ENCODE peak calls at places on chromosomes 3 and 15, in seven cellular contexts. T is heart right ventricle, C is body of pancreas, K is HCT116, L is lower lobe of right lung, X is A549, N is small intestine. F is an unnamed sample.

GRCh38 chr3:50607271-50608091 is 4.1 kb downstream of the CISH start:
- DNase-seq in X (no peak), L (peak; percentile 44), N (no peak), C (no peak), K (no peak), T (no peak), F (no peak)

GRCh38 chr15:78205337-78205736 is 29.0 kb downstream of the ACSBG1 start:
- DNase-seq in C (no peak), N (no peak), L (no peak), K (no peak), T (no peak), X (no peak), F (no peak)

GRCh38 chr15:74616020-74616939 is 644 bp downstream of the CLK3 start:
- DNase-seq in L (peak; percentile 86), X (no peak), T (peak; percentile 79), K (no peak), N (peak; percentile 81), C (peak; percentile 84), F (no peak)

GRCh38 chr15:37806808-37807207 is 127.6 kb upstream of the TMCO5A start:
- DNase-seq in K (no peak), N (no peak), L (no peak), T (no peak), X (no peak), C (no peak), F (no peak)

GRCh38 chr3:140050977-140051957 is 116.3 kb downstream of the CLSTN2 start:
- DNase-seq in X (no peak), T (no peak), C (peak; percentile 12), L (no peak), N (no peak), K (peak; percentile 21), F (no peak)

GRCh38 chr3:196774845-196775422 is 35.3 kb downstream of the PAK2 start:
- DNase-seq in T (no peak), X (no peak), L (no peak), K (no peak), N (no peak), C (no peak), F (no peak)

GRCh38 chr3:152650177-152650576 is 184.8 kb upstream of the P2RY1 start:
- DNase-seq in C (peak; percentile 35), T (no peak), X (no peak), N (peak; percentile 37), L (no peak), K (no peak), F (no peak)

GRCh38 chr15:65088643-65089021 is 12.1 kb downstream of the KBTBD13 start:
- DNase-seq in C (no peak), T (no peak), N (peak; percentile 97), X (no peak), L (no peak), K (no peak), F (no peak)

GRCh38 chr3:128173849-128174248 is 20.6 kb downstream of the EEFSEC start:
- DNase-seq in X (no peak), T (no peak), C (no peak), L (no peak), K (no peak), N (no peak), F (no peak)

GRCh38 chr15:33398555-33398954 is 87.8 kb downstream of the RYR3 start:
- DNase-seq in C (no peak), N (no peak), L (no peak), K (no peak), X (no peak), T (no peak), F (no peak)

GRCh38 chr3:32910954-32911353 is 40.5 kb upstream of the CCR4 start:
- DNase-seq in T (no peak), L (no peak), C (no peak), N (no peak), X (no peak), K (no peak), F (no peak)

GRCh38 chr3:124791639-124792111 is 61.4 kb downstream of the UMPS start:
- DNase-seq in T (no peak), C (no peak), K (no peak), N (no peak), L (no peak), X (no peak), F (no peak)

GRCh38 chr15:64693134-64693533 is 82.3 kb downstream of the RBPMS2 start:
- DNase-seq in X (peak; percentile 57), K (no peak), L (no peak), C (peak; percentile 56), N (no peak), T (no peak), F (no peak)

GRCh38 chr3:140626856-140627255 is 51.0 kb upstream of the TRIM42 start:
- DNase-seq in K (no peak), N (no peak), T (no peak), C (no peak), L (no peak), X (no peak), F (no peak)

GRCh38 chr3:12750658-12751071 is 8.4 kb downstream of the TMEM40 start:
- DNase-seq in T (no peak), C (no peak), X (no peak), L (no peak), K (no peak), N (no peak), F (no peak)

GRCh38 chr15:64152507-64153387 is 1.2 kb downstream of the SNX22 start:
- DNase-seq in C (peak; percentile 51), L (peak; percentile 55), K (no peak), N (no peak), X (no peak), T (no peak), F (no peak)

GRCh38 chr3:154842546-154842945 is 237.6 kb upstream of the MME start:
- DNase-seq in T (no peak), C (no peak), K (no peak), L (no peak), X (no peak), N (no peak), F (no peak)

GRCh38 chr15:33343275-33343674 is 32.5 kb downstream of the RYR3 start:
- DNase-seq in X (no peak), L (no peak), N (no peak), K (no peak), T (no peak), C (no peak), F (no peak)

GRCh38 chr3:191269289-191270085 is 59.7 kb upstream of the CCDC50 start:
- DNase-seq in T (no peak), C (no peak), N (no peak), L (no peak), K (no peak), X (no peak), F (no peak)

GRCh38 chr3:9917820-9918219 is 922 bp downstream of the IL17RC start:
- DNase-seq in L (no peak), C (no peak), X (no peak), K (no peak), N (peak; percentile 20), T (no peak), F (no peak)
- H3K27ac ChIP-seq in L (peak overlapping the region; percentile 90), C (peak overlapping the region; percentile 89), X (peak overlapping the region; percentile 89), K (no peak overlapping the region), N (no peak overlapping the region), T (peak overlapping the region; percentile 94), F (no peak overlapping the region)

GRCh38 chr15:25477816-25478215 is 39.0 kb upstream of the UBE3A start:
- DNase-seq in T (no peak), X (no peak), N (no peak), L (no peak), K (no peak), C (no peak), F (no peak)

GRCh38 chr15:25486051-25486450 is 47.2 kb upstream of the UBE3A start:
- DNase-seq in X (no peak), L (no peak), C (no peak), T (no peak), N (no peak), K (no peak), F (no peak)

GRCh38 chr15:25478313-25478712 is 39.5 kb upstream of the UBE3A start:
- DNase-seq in L (no peak), X (no peak), C (peak; percentile 6), T (no peak), N (no peak), K (no peak), F (no peak)

DNA sequence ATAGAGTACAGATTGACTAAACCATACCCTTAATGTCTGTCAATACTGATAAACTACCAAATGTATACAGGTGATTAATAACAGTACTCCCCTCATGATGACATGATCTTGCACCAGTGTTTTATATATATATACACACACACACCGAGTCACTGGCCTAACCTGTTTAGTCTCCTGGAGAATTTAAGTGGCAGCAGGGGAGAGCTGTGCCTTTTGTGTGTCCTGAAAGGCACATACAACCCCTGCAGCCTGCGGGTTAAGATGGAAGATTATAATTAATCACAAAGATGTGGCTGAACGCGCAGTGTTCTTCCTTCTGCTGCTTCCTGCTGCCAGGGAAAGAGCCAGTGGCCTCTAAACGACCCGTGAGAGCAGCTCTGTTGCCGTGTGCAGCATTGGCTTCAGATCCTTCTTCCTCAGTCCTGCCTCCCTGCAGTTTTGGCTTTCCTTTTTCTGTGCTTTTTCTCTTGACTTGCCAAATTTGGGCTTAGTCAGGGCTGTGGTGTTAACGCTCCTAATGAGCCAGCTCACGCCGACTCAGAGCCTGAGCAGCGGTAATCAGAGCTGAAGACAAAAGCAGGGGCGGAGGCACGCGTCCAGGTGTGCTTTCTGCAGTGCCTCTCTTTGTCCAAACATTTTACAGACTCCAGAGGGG is 42.5 kb upstream of the UBE3A start:
- DNase-seq in T (no peak), C (peak; percentile 28), X (no peak), K (no peak), L (no peak), N (no peak), F (peak; percentile 33)
- H3K27ac ChIP-seq in T (no peak overlapping the region), C (no peak overlapping the region), X (no peak overlapping the region), K (no peak overlapping the region), L (no peak overlapping the region), N (no peak overlapping the region), F (no peak overlapping the region)

DNA sequence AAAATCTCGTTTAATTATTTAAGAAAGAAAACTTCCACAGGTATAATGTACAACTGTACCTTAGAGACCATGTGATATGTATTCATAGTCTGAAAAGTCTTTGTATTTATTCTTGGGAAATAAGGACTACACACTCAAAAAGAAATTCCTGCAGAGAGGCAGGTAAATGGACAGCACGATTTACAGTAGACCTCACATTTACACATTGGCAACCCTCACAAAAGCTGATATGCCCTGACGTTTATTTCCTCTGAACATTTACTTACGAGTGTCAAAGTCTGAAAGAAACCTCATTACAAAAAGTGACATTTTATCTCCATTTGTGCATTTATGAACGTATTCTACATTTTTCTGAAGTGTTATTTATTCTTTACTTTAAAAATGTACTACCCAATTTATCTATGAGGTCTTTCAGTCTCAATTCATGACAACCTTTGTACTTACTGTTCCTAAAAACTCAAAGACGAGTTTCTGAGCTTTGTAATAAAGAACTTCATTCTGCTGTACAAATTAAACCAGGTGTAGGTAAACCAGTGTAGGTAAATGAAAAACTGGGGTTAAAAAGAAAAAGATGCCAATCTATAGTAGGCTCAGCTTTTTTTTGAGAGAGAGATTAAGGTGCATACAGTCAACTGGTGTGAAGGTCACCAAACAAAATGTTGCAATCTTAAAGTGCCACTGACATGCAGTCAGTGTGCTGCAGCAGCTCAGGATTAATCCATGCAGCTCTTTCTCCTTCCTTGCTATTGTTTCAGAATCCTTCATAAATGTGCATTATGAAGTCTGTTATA is 44.3 kb downstream of the THRB start:
- DNase-seq in K (no peak), C (peak; percentile 53), L (no peak), T (no peak), N (peak; percentile 77), X (no peak), F (no peak)
- H3K27ac ChIP-seq in K (no peak overlapping the region), C (peak overlapping the region; percentile 3), L (no peak overlapping the region), T (peak overlapping the region; percentile 2), N (no peak overlapping the region), X (peak overlapping the region; percentile 51), F (no peak overlapping the region)

DNA sequence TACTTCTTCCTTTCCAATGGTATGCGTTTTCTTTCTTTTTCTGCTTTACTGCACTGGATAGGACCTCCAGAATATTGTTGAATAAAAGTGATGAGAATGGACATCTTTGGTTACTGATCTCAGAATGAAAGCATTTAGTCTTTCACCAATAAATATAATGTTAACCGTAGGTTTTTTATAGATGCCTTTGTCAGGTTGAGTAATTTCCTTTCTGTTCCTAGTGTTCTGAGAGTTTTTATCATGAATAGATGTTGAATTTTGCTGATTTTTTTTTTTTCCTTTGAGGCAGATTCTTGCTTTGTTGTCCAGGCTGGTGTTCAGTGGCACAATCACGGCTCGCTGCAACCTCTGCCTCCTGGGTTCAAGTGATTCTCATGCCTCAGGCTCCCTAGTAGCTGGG is 158.4 kb downstream of the KLHL25 start:
- DNase-seq in C (no peak), K (no peak), X (no peak), T (no peak), N (no peak), L (no peak), F (no peak)
- H3K27ac ChIP-seq in C (no peak overlapping the region), K (no peak overlapping the region), X (no peak overlapping the region), T (no peak overlapping the region), N (no peak overlapping the region), L (no peak overlapping the region), F (no peak overlapping the region)

F was measured in iPS DF 6.9.